ENCODE peak calls at places on chromosome 12, in four cellular contexts. V is heart right ventricle, N is transverse colon, K is cardiac muscle cell. E is an unnamed sample.

GRCh38 chr12:65232490-65233077 is 45.9 kb upstream of the MSRB3 start:
- DNase-seq in V (no peak), N (no peak), K (peak), E (no peak)

GRCh38 chr12:111429760-111430417 is 24.2 kb downstream of the SH2B3 start:
- DNase-seq in V (no peak), N (no peak), K (no peak), E (no peak)

GRCh38 chr12:12587878-12588277 is 23.8 kb upstream of the CREBL2 start:
- DNase-seq in V (no peak), N (no peak), K (no peak), E (no peak)

GRCh38 chr12:52038447-52038846 is 12.8 kb upstream of the NR4A1 start:
- DNase-seq in V (no peak), N (no peak), K (no peak), E (no peak)

GRCh38 chr12:124518051-124518932 is 49.1 kb downstream of the NCOR2 start:
- DNase-seq in V (peak), N (peak), K (peak), E (peak)

GRCh38 chr12:51884676-51885229 is 3.1 kb upstream of the ANKRD33 start:
- DNase-seq in V (no peak), N (no peak), K (no peak), E (no peak)

GRCh38 chr12:64232201-64232600 is 10.1 kb upstream of the KICS2 start:
- DNase-seq in V (no peak), N (no peak), K (no peak), E (no peak)

GRCh38 chr12:88575361-88575959 is 4.8 kb downstream of the KITLG start:
- DNase-seq in V (no peak), N (no peak), K (no peak), E (no peak)

GRCh38 chr12:28941248-28941647 is 207.8 kb upstream of the FAR2 start:
- DNase-seq in V (no peak), N (no peak), K (no peak), E (no peak)

GRCh38 chr12:26633591-26634210 is 199.3 kb downstream of the ITPR2 start:
- DNase-seq in V (no peak), N (no peak), K (peak), E (no peak)

GRCh38 chr12:109675411-109675810 is 38.2 kb upstream of the FAM222A start:
- DNase-seq in V (no peak), N (no peak), K (no peak), E (no peak)

GRCh38 chr12:19186722-19187661 is 57.5 kb downstream of the PLEKHA5 start:
- DNase-seq in V (no peak), N (no peak), K (peak), E (no peak)

GRCh38 chr12:1927051-1927680 is 8.7 kb upstream of the CACNA2D4 start:
- DNase-seq in V (no peak), N (no peak), K (no peak), E (no peak)

GRCh38 chr12:29133141-29133540 is 15.9 kb upstream of the FAR2 start:
- DNase-seq in V (no peak), N (no peak), K (no peak), E (no peak)

GRCh38 chr12:118334939-118335567 is 37.7 kb downstream of the TAOK3 start:
- DNase-seq in V (no peak), N (no peak), K (peak), E (no peak)

GRCh38 chr12:122001379-122002209 is 20.1 kb upstream of the BCL7A start:
- DNase-seq in V (no peak), N (no peak), K (no peak), E (no peak)

GRCh38 chr12:43044241-43044640 is 454.7 kb upstream of the PRICKLE1 start:
- DNase-seq in V (no peak), N (no peak), K (peak), E (no peak)

GRCh38 chr12:39467432-39467870 is 24.5 kb upstream of the KIF21A start:
- DNase-seq in V (no peak), N (no peak), K (peak), E (no peak)

GRCh38 chr12:42094277-42094676 is 50.4 kb downstream of the GXYLT1 start:
- DNase-seq in V (no peak), N (no peak), K (peak), E (no peak)

GRCh38 chr12:49818241-49818640 is 10.0 kb downstream of the NCKAP5L start:
- DNase-seq in V (no peak), N (no peak), K (no peak), E (no peak)

GRCh38 chr12:87756721-87757120 is 272.5 kb downstream of the C12orf50 start:
- DNase-seq in V (no peak), N (no peak), K (peak), E (no peak)

GRCh38 chr12:3797649-3798048 is 44.7 kb upstream of the CRACR2A start:
- DNase-seq in V (no peak), N (no peak), K (peak), E (no peak)

GRCh38 chr12:59408431-59408830 is 187.4 kb upstream of the SLC16A7 start:
- DNase-seq in V (no peak), N (no peak), K (no peak), E (no peak)

GRCh38 chr12:50545783-50546182 is 41.0 kb downstream of the DIP2B start:
- DNase-seq in V (no peak), N (peak), K (no peak), E (no peak)

GRCh38 chr12:24062642-24063245 is 113.3 kb upstream of the SOX5 start:
- DNase-seq in V (no peak), N (no peak), K (peak), E (no peak)

GRCh38 chr12:53097207-53097563 is 282 bp upstream of the IGFBP6 start:
- DNase-seq in V (no peak), N (no peak), K (peak), E (no peak)

GRCh38 chr12:51620448-51620847 is 29.4 kb downstream of the SCN8A start:
- DNase-seq in V (no peak), N (no peak), K (peak), E (no peak)

GRCh38 chr12:14845350-14845750 is 2.0 kb upstream of the ART4 start:
- DNase-seq in V (no peak), N (peak), K (peak), E (peak)

GRCh38 chr12:2451025-2451424 is 343.7 kb upstream of the FKBP4 start:
- DNase-seq in V (no peak), N (no peak), K (no peak), E (no peak)

GRCh38 chr12:123937707-123938600 is 34.7 kb downstream of the CCDC92 start:
- DNase-seq in V (no peak), N (no peak), K (no peak), E (no peak)

DNA sequence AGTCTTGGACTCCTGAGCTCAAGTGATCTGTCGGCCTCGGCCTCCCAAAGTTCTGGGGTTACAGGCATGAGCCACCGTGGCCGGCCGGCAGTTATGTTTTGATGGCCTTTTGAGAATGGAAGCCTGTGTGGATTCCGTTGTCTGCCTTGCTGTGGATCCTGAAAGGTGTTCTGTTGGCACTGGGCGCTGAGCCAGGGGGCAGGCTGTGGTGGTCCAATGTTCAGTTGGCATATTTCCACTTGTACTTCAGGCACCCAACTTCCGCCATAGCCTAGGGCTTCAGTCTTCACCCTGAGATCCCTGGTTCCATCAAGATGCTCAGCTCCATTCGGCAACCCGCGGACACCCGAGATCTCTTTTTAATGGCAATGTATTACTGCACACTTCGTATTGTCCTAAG is 6.3 kb upstream of the RPLP0 start:
- DNase-seq in V (no peak), N (no peak), K (no peak), E (no peak)
- H3K27ac ChIP-seq in V (no peak), N (no peak), K (no peak), E (no peak)

GRCh38 chr12:105961821-105962671 is 176.7 kb downstream of the NUAK1 start:
- DNase-seq in V (no peak), N (no peak), K (no peak), E (no peak)
- H3K27ac ChIP-seq in V (no peak), N (no peak), K (no peak), E (no peak)

GRCh38 chr12:113768850-113769249 is 197.3 kb downstream of the RBM19 start:
- DNase-seq in V (no peak), N (no peak), K (no peak), E (no peak)

GRCh38 chr12:113769322-113769721 is 196.8 kb downstream of the RBM19 start:
- DNase-seq in V (no peak), N (no peak), K (no peak), E (no peak)

GRCh38 chr12:113766133-113766879 is 199.8 kb downstream of the RBM19 start:
- DNase-seq in V (no peak), N (no peak), K (no peak), E (no peak)

GRCh38 chr12:113770389-113770865 is 195.7 kb downstream of the RBM19 start:
- DNase-seq in V (no peak), N (no peak), K (no peak), E (no peak)

GRCh38 chr12:113766880-113767878 is 198.9 kb downstream of the RBM19 start:
- DNase-seq in V (no peak), N (no peak), K (peak), E (no peak)
- H3K27ac ChIP-seq in V (no peak), N (no peak), K (no peak), E (no peak)

GRCh38 chr12:132610051-132610759 is at the start of gene LRCOL1:
- DNase-seq in V (peak), N (no peak), K (peak), E (peak)

GRCh38 chr12:132614029-132614428 is 3.6 kb upstream of the LRCOL1 start:
- DNase-seq in V (no peak), N (no peak), K (no peak), E (no peak)

GRCh38 chr12:132608231-132609171 is 1.9 kb downstream of the LRCOL1 start:
- DNase-seq in V (no peak), N (no peak), K (no peak), E (no peak)

GRCh38 chr12:132610896-132611602 is 667 bp upstream of the LRCOL1 start:
- DNase-seq in V (no peak), N (no peak), K (no peak), E (no peak)

DNA sequence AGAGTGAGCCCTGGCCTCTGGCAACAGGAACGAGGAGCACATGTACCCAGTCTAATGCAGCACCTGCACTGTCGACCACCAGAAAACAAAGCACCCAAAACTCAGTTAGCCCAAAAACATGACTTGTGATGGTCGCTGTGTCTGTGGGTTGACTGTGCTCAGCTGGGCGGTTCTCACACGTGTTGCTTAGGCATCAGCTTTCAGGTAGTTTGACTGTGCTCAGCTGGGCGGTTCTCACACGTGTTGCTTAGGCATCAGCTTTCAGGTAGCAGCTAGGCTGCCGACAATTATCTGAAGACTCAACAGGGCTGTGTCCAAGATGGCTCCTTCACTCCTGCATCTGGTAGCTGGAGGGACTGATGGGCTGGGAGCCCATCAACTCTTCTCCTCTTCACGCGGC is 1.2 kb upstream of the LRCOL1 start:
- DNase-seq in V (no peak), N (no peak), K (no peak), E (no peak)
- H3K27ac ChIP-seq in V (no peak), N (no peak), K (no peak), E (no peak)

GRCh38 chr12:125687403-125687802 is 622.2 kb downstream of the AACS start:
- DNase-seq in V (no peak), N (no peak), K (no peak), E (no peak)
- H3K27ac ChIP-seq in V (no peak), N (no peak), K (no peak), E (no peak)

GRCh38 chr12:120726961-120727360 is 1.3 kb downstream of the ACADS start:
- DNase-seq in V (no peak), N (no peak), K (no peak), E (no peak)

GRCh38 chr12:120724720-120725119 is 906 bp upstream of the ACADS start:
- DNase-seq in V (no peak), N (no peak), K (no peak), E (no peak)

GRCh38 chr12:120725659-120726509 is at the start of gene ACADS:
- DNase-seq in V (peak), N (peak), K (peak), E (peak)

GRCh38 chr12:120725151-120725658 is 421 bp upstream of the ACADS start:
- DNase-seq in V (no peak), N (no peak), K (no peak), E (no peak)

DNA sequence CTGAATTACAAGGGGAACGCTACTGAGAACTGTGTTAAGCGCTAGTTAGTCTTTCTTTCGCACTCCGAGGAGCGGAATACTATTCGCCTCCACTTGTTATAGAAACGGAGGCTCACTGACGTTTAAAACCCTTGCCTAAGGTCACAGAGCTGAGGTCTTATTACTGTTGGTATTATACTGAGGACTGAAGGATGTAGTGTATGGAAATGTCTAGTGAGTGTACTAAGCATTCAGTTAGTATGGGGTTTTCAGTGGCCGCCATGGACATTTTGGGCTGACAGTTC is 826 bp downstream of the ACADS start:
- DNase-seq in V (no peak), N (no peak), K (no peak), E (no peak)
- H3K27ac ChIP-seq in V (peak), N (peak), K (no peak), E (peak)

GRCh38 chr12:93417967-93418480 is 23.7 kb downstream of the UBE2N start:
- DNase-seq in V (no peak), N (no peak), K (no peak), E (no peak)
- H3K27ac ChIP-seq in V (no peak), N (no peak), K (no peak), E (no peak)

E was measured in body of pancreas.